ENCODE peak calls at places on chromosomes 4 and X, in four cellular contexts. R is RWPE1; W is kidney; L is CD4-positive, CD25-positive, alpha-beta regulatory T cell. E is an unnamed sample.

GRCh38 chrX:105872921-105873320 is 50.6 kb downstream of the NRK start:
- DNase-seq in R (no peak), W (no peak), L (no peak), E (no peak)

GRCh38 chrX:37796805-37797204 is 16.9 kb downstream of the CYBB start:
- DNase-seq in R (no peak), W (no peak), L (no peak), E (peak)

GRCh38 chr4:144647095-144647959 is 1.4 kb downstream of the HHIP start:
- DNase-seq in R (peak), W (no peak), L (peak), E (no peak)

GRCh38 chr4:145839151-145839550 is 99.5 kb downstream of the ZNF827 start:
- DNase-seq in R (no peak), W (no peak), L (no peak), E (no peak)

GRCh38 chr4:3188118-3188517 is 60.8 kb upstream of the MSANTD1 start:
- DNase-seq in R (no peak), W (no peak), L (no peak), E (no peak)

GRCh38 chrX:154444001-154444754 is at the start of gene FAM50A:
- DNase-seq in R (no peak), W (peak), L (peak), E (peak)

GRCh38 chr4:79651516-79651915 is 243.5 kb upstream of the GK2 start:
- DNase-seq in R (no peak), W (no peak), L (no peak), E (no peak)

GRCh38 chr4:8442596-8443358 is 2.2 kb downstream of the TRMT44 start:
- DNase-seq in R (no peak), W (no peak), L (no peak), E (no peak)

GRCh38 chr4:93649828-93650227 is 178.7 kb upstream of the ATOH1 start:
- DNase-seq in R (no peak), W (no peak), L (no peak), E (no peak)

GRCh38 chr4:38990241-38990640 is 42.0 kb downstream of the TMEM156 start:
- DNase-seq in R (no peak), W (no peak), L (no peak), E (no peak)

GRCh38 chr4:140125374-140125773 is 28.6 kb downstream of the MAML3 start:
- DNase-seq in R (no peak), W (no peak), L (no peak), E (no peak)

GRCh38 chrX:9710332-9710731 is 55.3 kb downstream of the GPR143 start:
- DNase-seq in R (no peak), W (no peak), L (no peak), E (no peak)

GRCh38 chr4:153962311-153963039 is 173.6 kb upstream of the SFRP2 start:
- DNase-seq in R (no peak), W (no peak), L (peak), E (no peak)

GRCh38 chr4:139208404-139208945 is 31.5 kb upstream of the ELF2 start:
- DNase-seq in R (no peak), W (no peak), L (no peak), E (peak)

GRCh38 chrX:93422693-93423092 is 250.7 kb downstream of the NAP1L3 start:
- DNase-seq in R (peak), W (no peak), L (peak), E (no peak)

GRCh38 chrX:28246675-28247074 is 265.4 kb upstream of the DCAF8L1 start:
- DNase-seq in R (no peak), W (no peak), L (no peak), E (no peak)

GRCh38 chr4:90190510-90190909 is 63.3 kb downstream of the CCSER1 start:
- DNase-seq in R (no peak), W (no peak), L (no peak), E (no peak)

GRCh38 chr4:155510771-155511170 is 134.0 kb upstream of the MAP9 start:
- DNase-seq in R (no peak), W (no peak), L (no peak), E (no peak)

GRCh38 chrX:17376381-17377046 is 1.5 kb downstream of the NHS start:
- DNase-seq in R (no peak), W (peak), L (no peak), E (peak)

GRCh38 chr4:3371038-3371437 is 70.7 kb upstream of the HGFAC start:
- DNase-seq in R (no peak), W (no peak), L (no peak), E (no peak)

GRCh38 chrX:20063153-20063552 is 53.6 kb downstream of the MAP7D2 start:
- DNase-seq in R (no peak), W (no peak), L (no peak), E (no peak)

GRCh38 chr4:22029803-22030202 is 81.2 kb upstream of the KCNIP4 start:
- DNase-seq in R (peak), W (no peak), L (no peak), E (no peak)

GRCh38 chr4:139838811-139839210 is 173.2 kb downstream of the MGST2 start:
- DNase-seq in R (no peak), W (no peak), L (no peak), E (no peak)

GRCh38 chr4:37970702-37971101 is 10.5 kb downstream of the PTTG2 start:
- DNase-seq in R (peak), W (peak), L (peak), E (peak)

GRCh38 chr4:64158648-64159326 is 250.5 kb downstream of the TECRL start:
- DNase-seq in R (peak), W (no peak), L (peak), E (peak)

GRCh38 chr4:8394806-8395205 is 45.7 kb downstream of the ACOX3 start:
- DNase-seq in R (no peak), W (no peak), L (no peak), E (no peak)

GRCh38 chr4:879730-880079 is 52.4 kb downstream of the GAK start:
- DNase-seq in R (no peak), W (no peak), L (peak), E (no peak)

GRCh38 chrX:56788717-56789122 is 59.7 kb downstream of the NBDY start:
- DNase-seq in R (no peak), W (peak), L (no peak), E (no peak)

GRCh38 chrX:70219938-70220764 is 14.3 kb upstream of the AWAT1 start:
- DNase-seq in R (peak), W (no peak), L (no peak), E (no peak)

GRCh38 chr4:149555146-149555545 is 260.5 kb downstream of the IQCM start:
- DNase-seq in R (peak), W (no peak), L (no peak), E (no peak)

GRCh38 chrX:20454117-20454516 is 187.4 kb upstream of the RPS6KA3 start:
- DNase-seq in R (no peak), W (no peak), L (peak), E (no peak)

GRCh38 chrX:148995661-148996060 is 495.2 kb downstream of the AFF2 start:
- DNase-seq in R (no peak), W (no peak), L (no peak), E (no peak)

GRCh38 chr4:6183740-6184139 is 16.6 kb downstream of the JAKMIP1 start:
- DNase-seq in R (no peak), W (no peak), L (peak), E (no peak)

GRCh38 chrX:72312311-72312940 is 6.7 kb upstream of the CITED1 start:
- DNase-seq in R (peak), W (no peak), L (no peak), E (no peak)

E was measured in B cell.